ENCODE peak calls at places on chromosome 5, in seven cellular contexts. One of them, this sample, is unnamed.

GRCh38 chr5:127909078-127909477 is 174.5 kb upstream of the SLC12A2 start:
- DNase-seq in SK-N-SH: peak; percentile 13
- DNase-seq in GM23248: peak; percentile 64
- DNase-seq in heart left ventricle: no peak
- DNase-seq in foreskin fibroblast: peak; percentile 59
- DNase-seq in CD4-positive, alpha-beta memory T cell: no peak
- DNase-seq in right lobe of liver: no peak
- DNase-seq in this sample: peak; percentile 51

GRCh38 chr5:149452665-149453617 is 73.8 kb upstream of the IL17B start:
- DNase-seq in CD4-positive, alpha-beta memory T cell: no peak
- DNase-seq in GM23248: peak; percentile 98
- DNase-seq in SK-N-SH: no peak
- DNase-seq in right lobe of liver: no peak
- DNase-seq in foreskin fibroblast: peak; percentile 97
- DNase-seq in heart left ventricle: peak; percentile 70
- DNase-seq in this sample: no peak

GRCh38 chr5:123835421-123835820 is 323.4 kb downstream of the CSNK1G3 start:
- DNase-seq in foreskin fibroblast: no peak
- DNase-seq in heart left ventricle: no peak
- DNase-seq in right lobe of liver: no peak
- DNase-seq in GM23248: no peak
- DNase-seq in SK-N-SH: no peak
- DNase-seq in CD4-positive, alpha-beta memory T cell: no peak
- DNase-seq in this sample: no peak

GRCh38 chr5:141841376-141841775 is 36.8 kb downstream of the PCDH1 start:
- DNase-seq in heart left ventricle: no peak
- DNase-seq in right lobe of liver: peak; percentile 58
- DNase-seq in CD4-positive, alpha-beta memory T cell: no peak
- DNase-seq in foreskin fibroblast: no peak
- DNase-seq in SK-N-SH: no peak
- DNase-seq in GM23248: no peak
- DNase-seq in this sample: no peak

GRCh38 chr5:446864-447263 is 3.9 kb downstream of the EXOC3 start:
- DNase-seq in CD4-positive, alpha-beta memory T cell: peak; percentile 39
- DNase-seq in SK-N-SH: peak; percentile 58
- DNase-seq in foreskin fibroblast: peak; percentile 61
- DNase-seq in heart left ventricle: no peak
- DNase-seq in right lobe of liver: no peak
- DNase-seq in GM23248: peak; percentile 67
- DNase-seq in this sample: peak; percentile 36

GRCh38 chr5:118921946-118922345 is 66.4 kb downstream of the DTWD2 start:
- DNase-seq in SK-N-SH: no peak
- DNase-seq in CD4-positive, alpha-beta memory T cell: no peak
- DNase-seq in heart left ventricle: no peak
- DNase-seq in right lobe of liver: no peak
- DNase-seq in GM23248: no peak
- DNase-seq in foreskin fibroblast: no peak
- DNase-seq in this sample: no peak

GRCh38 chr5:107887587-107887986 is 216.8 kb upstream of the EFNA5 start:
- DNase-seq in CD4-positive, alpha-beta memory T cell: no peak
- DNase-seq in GM23248: no peak
- DNase-seq in foreskin fibroblast: no peak
- DNase-seq in right lobe of liver: no peak
- DNase-seq in heart left ventricle: no peak
- DNase-seq in SK-N-SH: no peak
- DNase-seq in this sample: no peak

GRCh38 chr5:123786411-123786810 is 274.4 kb downstream of the CSNK1G3 start:
- DNase-seq in SK-N-SH: no peak
- DNase-seq in heart left ventricle: no peak
- DNase-seq in foreskin fibroblast: peak; percentile 32
- DNase-seq in right lobe of liver: no peak
- DNase-seq in GM23248: no peak
- DNase-seq in CD4-positive, alpha-beta memory T cell: no peak
- DNase-seq in this sample: no peak

GRCh38 chr5:162719720-162720119 is 652.1 kb downstream of the GABRG2 start:
- DNase-seq in heart left ventricle: no peak
- DNase-seq in right lobe of liver: no peak
- DNase-seq in GM23248: no peak
- DNase-seq in foreskin fibroblast: no peak
- DNase-seq in CD4-positive, alpha-beta memory T cell: no peak
- DNase-seq in SK-N-SH: no peak
- DNase-seq in this sample: no peak

GRCh38 chr5:27702339-27702820 is 664.0 kb upstream of the CDH9 start:
- DNase-seq in right lobe of liver: no peak
- DNase-seq in CD4-positive, alpha-beta memory T cell: no peak
- DNase-seq in heart left ventricle: no peak
- DNase-seq in foreskin fibroblast: no peak
- DNase-seq in GM23248: no peak
- DNase-seq in SK-N-SH: no peak
- DNase-seq in this sample: no peak

GRCh38 chr5:179221877-179222220 is 123.4 kb downstream of the ADAMTS2 start:
- DNase-seq in GM23248: no peak
- DNase-seq in heart left ventricle: no peak
- DNase-seq in foreskin fibroblast: no peak
- DNase-seq in CD4-positive, alpha-beta memory T cell: no peak
- DNase-seq in right lobe of liver: no peak
- DNase-seq in SK-N-SH: no peak
- DNase-seq in this sample: no peak

GRCh38 chr5:1460054-1460682 is 14.9 kb upstream of the SLC6A3 start:
- DNase-seq in foreskin fibroblast: no peak
- DNase-seq in SK-N-SH: peak; percentile 24
- DNase-seq in right lobe of liver: no peak
- DNase-seq in CD4-positive, alpha-beta memory T cell: no peak
- DNase-seq in heart left ventricle: no peak
- DNase-seq in GM23248: no peak
- DNase-seq in this sample: peak; percentile 72

GRCh38 chr5:130985776-130986175 is 179.3 kb downstream of the HINT1 start:
- DNase-seq in right lobe of liver: no peak
- DNase-seq in heart left ventricle: no peak
- DNase-seq in GM23248: no peak
- DNase-seq in foreskin fibroblast: no peak
- DNase-seq in CD4-positive, alpha-beta memory T cell: no peak
- DNase-seq in SK-N-SH: no peak
- DNase-seq in this sample: no peak

GRCh38 chr5:1098986-1099597 is 12.8 kb downstream of the SLC12A7 start:
- DNase-seq in foreskin fibroblast: no peak
- DNase-seq in GM23248: no peak
- DNase-seq in right lobe of liver: peak; percentile 80
- DNase-seq in SK-N-SH: no peak
- DNase-seq in heart left ventricle: no peak
- DNase-seq in CD4-positive, alpha-beta memory T cell: no peak
- DNase-seq in this sample: no peak

GRCh38 chr5:139275536-139276297 is 17.8 kb upstream of the MATR3 start:
- DNase-seq in SK-N-SH: no peak
- DNase-seq in GM23248: no peak
- DNase-seq in right lobe of liver: no peak
- DNase-seq in foreskin fibroblast: no peak
- DNase-seq in CD4-positive, alpha-beta memory T cell: no peak
- DNase-seq in heart left ventricle: no peak
- DNase-seq in this sample: no peak

GRCh38 chr5:37787742-37788141 is 52.1 kb downstream of the GDNF start:
- DNase-seq in CD4-positive, alpha-beta memory T cell: no peak
- DNase-seq in GM23248: peak; percentile 54
- DNase-seq in SK-N-SH: no peak
- DNase-seq in heart left ventricle: no peak
- DNase-seq in right lobe of liver: no peak
- DNase-seq in foreskin fibroblast: no peak
- DNase-seq in this sample: no peak

GRCh38 chr5:179484201-179484600 is 66.2 kb upstream of the RUFY1 start:
- DNase-seq in SK-N-SH: no peak
- DNase-seq in CD4-positive, alpha-beta memory T cell: no peak
- DNase-seq in GM23248: no peak
- DNase-seq in foreskin fibroblast: no peak
- DNase-seq in right lobe of liver: no peak
- DNase-seq in heart left ventricle: no peak
- DNase-seq in this sample: no peak

GRCh38 chr5:67156976-67157583 is 39.5 kb downstream of the CD180 start:
- DNase-seq in heart left ventricle: no peak
- DNase-seq in CD4-positive, alpha-beta memory T cell: peak; percentile 63
- DNase-seq in foreskin fibroblast: peak; percentile 60
- DNase-seq in SK-N-SH: peak; percentile 57
- DNase-seq in right lobe of liver: peak; percentile 25
- DNase-seq in GM23248: peak; percentile 50
- DNase-seq in this sample: peak; percentile 17

GRCh38 chr5:126492939-126493338 is 69.7 kb downstream of the GRAMD2B start:
- DNase-seq in right lobe of liver: no peak
- DNase-seq in heart left ventricle: no peak
- DNase-seq in foreskin fibroblast: peak; percentile 33
- DNase-seq in CD4-positive, alpha-beta memory T cell: no peak
- DNase-seq in SK-N-SH: no peak
- DNase-seq in GM23248: no peak
- DNase-seq in this sample: no peak

GRCh38 chr5:102681403-102681983 is 73.6 kb upstream of the PAM start:
- DNase-seq in heart left ventricle: peak; percentile 71
- DNase-seq in SK-N-SH: peak; percentile 70
- DNase-seq in CD4-positive, alpha-beta memory T cell: peak; percentile 41
- DNase-seq in GM23248: peak; percentile 84
- DNase-seq in foreskin fibroblast: peak; percentile 92
- DNase-seq in right lobe of liver: peak; percentile 49
- DNase-seq in this sample: peak; percentile 37

GRCh38 chr5:96434201-96434645 is 1.2 kb upstream of the PCSK1 start:
- DNase-seq in GM23248: peak; percentile 84
- DNase-seq in CD4-positive, alpha-beta memory T cell: peak; percentile 30
- DNase-seq in right lobe of liver: peak; percentile 63
- DNase-seq in heart left ventricle: peak; percentile 56
- DNase-seq in SK-N-SH: peak; percentile 52
- DNase-seq in foreskin fibroblast: peak; percentile 81
- DNase-seq in this sample: peak; percentile 44

GRCh38 chr5:42953061-42953460 is 87.1 kb downstream of the ANXA2R start:
- DNase-seq in foreskin fibroblast: peak; percentile 52
- DNase-seq in heart left ventricle: no peak
- DNase-seq in right lobe of liver: no peak
- DNase-seq in SK-N-SH: no peak
- DNase-seq in CD4-positive, alpha-beta memory T cell: no peak
- DNase-seq in GM23248: peak; percentile 32
- DNase-seq in this sample: no peak
- H3K4me3 ChIP-seq in foreskin fibroblast: peak overlapping the region; percentile 66
- H3K4me3 ChIP-seq in heart left ventricle: peak overlapping the region; percentile 61
- H3K4me3 ChIP-seq in right lobe of liver: no peak overlapping the region
- H3K4me3 ChIP-seq in SK-N-SH: no peak overlapping the region
- H3K4me3 ChIP-seq in CD4-positive, alpha-beta memory T cell: no peak overlapping the region
- H3K4me3 ChIP-seq in GM23248: peak overlapping the region; percentile 79
- H3K4me3 ChIP-seq in this sample: no peak overlapping the region

GRCh38 chr5:15023266-15023665 is 151.7 kb upstream of the ANKH start:
- DNase-seq in heart left ventricle: no peak
- DNase-seq in right lobe of liver: no peak
- DNase-seq in foreskin fibroblast: no peak
- DNase-seq in GM23248: no peak
- DNase-seq in CD4-positive, alpha-beta memory T cell: no peak
- DNase-seq in SK-N-SH: no peak
- DNase-seq in this sample: no peak

GRCh38 chr5:15021286-15022046 is 149.9 kb upstream of the ANKH start:
- DNase-seq in foreskin fibroblast: peak; percentile 65
- DNase-seq in SK-N-SH: no peak
- DNase-seq in heart left ventricle: peak; percentile 31
- DNase-seq in CD4-positive, alpha-beta memory T cell: no peak
- DNase-seq in GM23248: peak; percentile 92
- DNase-seq in right lobe of liver: no peak
- DNase-seq in this sample: no peak

GRCh38 chr5:15023846-15024245 is 152.3 kb upstream of the ANKH start:
- DNase-seq in foreskin fibroblast: no peak
- DNase-seq in right lobe of liver: no peak
- DNase-seq in heart left ventricle: no peak
- DNase-seq in SK-N-SH: no peak
- DNase-seq in GM23248: peak; percentile 43
- DNase-seq in CD4-positive, alpha-beta memory T cell: no peak
- DNase-seq in this sample: no peak

GRCh38 chr5:15026011-15026481 is 154.5 kb upstream of the ANKH start:
- DNase-seq in heart left ventricle: no peak
- DNase-seq in SK-N-SH: no peak
- DNase-seq in GM23248: peak; percentile 68
- DNase-seq in CD4-positive, alpha-beta memory T cell: no peak
- DNase-seq in right lobe of liver: no peak
- DNase-seq in foreskin fibroblast: peak; percentile 31
- DNase-seq in this sample: no peak

DNA sequence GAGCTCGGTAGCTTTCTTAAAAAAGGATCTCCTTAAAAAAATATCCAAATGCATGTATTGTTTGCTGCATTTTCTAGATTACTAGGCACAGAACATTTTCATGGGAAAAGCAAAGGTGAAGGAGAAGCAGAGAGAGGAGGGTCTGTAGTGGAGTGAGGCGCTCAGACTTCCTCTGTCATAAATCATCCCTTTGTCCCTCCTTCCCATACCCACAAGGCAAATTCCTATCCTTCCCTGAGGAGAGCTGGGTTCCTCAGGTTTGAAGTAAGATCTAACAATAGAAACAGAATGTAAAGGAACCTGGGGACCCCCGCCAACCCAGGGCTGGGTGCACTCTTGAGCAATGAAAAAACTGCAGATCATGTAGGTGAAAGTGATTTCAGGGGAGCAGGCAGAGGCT is 149.2 kb upstream of the ANKH start:
- DNase-seq in right lobe of liver: no peak
- DNase-seq in heart left ventricle: no peak
- DNase-seq in CD4-positive, alpha-beta memory T cell: no peak
- DNase-seq in SK-N-SH: no peak
- DNase-seq in GM23248: no peak
- DNase-seq in foreskin fibroblast: no peak
- DNase-seq in this sample: no peak
- H3K4me3 ChIP-seq in right lobe of liver: no peak overlapping the region
- H3K4me3 ChIP-seq in heart left ventricle: no peak overlapping the region
- H3K4me3 ChIP-seq in CD4-positive, alpha-beta memory T cell: no peak overlapping the region
- H3K4me3 ChIP-seq in SK-N-SH: no peak overlapping the region
- H3K4me3 ChIP-seq in GM23248: peak overlapping the region; percentile 52
- H3K4me3 ChIP-seq in foreskin fibroblast: no peak overlapping the region
- H3K4me3 ChIP-seq in this sample: no peak overlapping the region

GRCh38 chr5:32274548-32275420 is 38.0 kb downstream of the MTMR12 start:
- DNase-seq in foreskin fibroblast: peak; percentile 48
- DNase-seq in GM23248: no peak
- DNase-seq in SK-N-SH: no peak
- DNase-seq in right lobe of liver: peak; percentile 54
- DNase-seq in heart left ventricle: peak; percentile 43
- DNase-seq in CD4-positive, alpha-beta memory T cell: no peak
- DNase-seq in this sample: no peak

GRCh38 chr5:32270178-32270577 is 42.6 kb downstream of the MTMR12 start:
- DNase-seq in GM23248: no peak
- DNase-seq in SK-N-SH: no peak
- DNase-seq in right lobe of liver: no peak
- DNase-seq in heart left ventricle: no peak
- DNase-seq in CD4-positive, alpha-beta memory T cell: no peak
- DNase-seq in foreskin fibroblast: no peak
- DNase-seq in this sample: no peak

GRCh38 chr5:32272746-32273145 is 40.0 kb downstream of the MTMR12 start:
- DNase-seq in SK-N-SH: no peak
- DNase-seq in GM23248: no peak
- DNase-seq in heart left ventricle: no peak
- DNase-seq in foreskin fibroblast: no peak
- DNase-seq in right lobe of liver: no peak
- DNase-seq in CD4-positive, alpha-beta memory T cell: no peak
- DNase-seq in this sample: no peak

GRCh38 chr5:32275421-32275765 is 37.3 kb downstream of the MTMR12 start:
- DNase-seq in SK-N-SH: no peak
- DNase-seq in heart left ventricle: no peak
- DNase-seq in right lobe of liver: no peak
- DNase-seq in foreskin fibroblast: no peak
- DNase-seq in GM23248: no peak
- DNase-seq in CD4-positive, alpha-beta memory T cell: no peak
- DNase-seq in this sample: no peak

GRCh38 chr5:32270946-32271345 is 41.8 kb downstream of the MTMR12 start:
- DNase-seq in heart left ventricle: no peak
- DNase-seq in SK-N-SH: no peak
- DNase-seq in CD4-positive, alpha-beta memory T cell: no peak
- DNase-seq in GM23248: no peak
- DNase-seq in foreskin fibroblast: no peak
- DNase-seq in right lobe of liver: no peak
- DNase-seq in this sample: no peak
- H3K4me3 ChIP-seq in heart left ventricle: no peak overlapping the region
- H3K4me3 ChIP-seq in SK-N-SH: no peak overlapping the region
- H3K4me3 ChIP-seq in CD4-positive, alpha-beta memory T cell: no peak overlapping the region
- H3K4me3 ChIP-seq in GM23248: no peak overlapping the region
- H3K4me3 ChIP-seq in foreskin fibroblast: no peak overlapping the region
- H3K4me3 ChIP-seq in right lobe of liver: no peak overlapping the region
- H3K4me3 ChIP-seq in this sample: no peak overlapping the region

GRCh38 chr5:154520861-154521453 is 42.9 kb upstream of the HAND1 start:
- DNase-seq in SK-N-SH: peak; percentile 48
- DNase-seq in CD4-positive, alpha-beta memory T cell: no peak
- DNase-seq in GM23248: peak; percentile 32
- DNase-seq in heart left ventricle: no peak
- DNase-seq in foreskin fibroblast: peak; percentile 35
- DNase-seq in right lobe of liver: no peak
- DNase-seq in this sample: no peak
- H3K4me3 ChIP-seq in SK-N-SH: no peak overlapping the region
- H3K4me3 ChIP-seq in CD4-positive, alpha-beta memory T cell: no peak overlapping the region
- H3K4me3 ChIP-seq in GM23248: no peak overlapping the region
- H3K4me3 ChIP-seq in heart left ventricle: no peak overlapping the region
- H3K4me3 ChIP-seq in foreskin fibroblast: no peak overlapping the region
- H3K4me3 ChIP-seq in right lobe of liver: no peak overlapping the region
- H3K4me3 ChIP-seq in this sample: no peak overlapping the region